ENCODE peak calls at places on chromosomes 5 and 9, in five cellular contexts. One of them, this sample, is unnamed.

GRCh38 chr9:117188394-117188793 is 226.5 kb downstream of the ASTN2 start:
- DNase-seq in head of caudate nucleus: no peak
- DNase-seq in left cardiac atrium: no peak
- DNase-seq in H54: no peak
- DNase-seq in effector memory CD4-positive, alpha-beta T cell: no peak
- DNase-seq in this sample: no peak

GRCh38 chr5:116626272-116626723 is 51.7 kb upstream of the SEMA6A start:
- DNase-seq in H54: no peak
- DNase-seq in left cardiac atrium: peak; percentile 69
- DNase-seq in effector memory CD4-positive, alpha-beta T cell: no peak
- DNase-seq in head of caudate nucleus: peak; percentile 77
- DNase-seq in this sample: peak; percentile 74

GRCh38 chr9:130172858-130173461 is 756 bp downstream of the NCS1 start:
- DNase-seq in head of caudate nucleus: peak; percentile 76
- DNase-seq in effector memory CD4-positive, alpha-beta T cell: peak; percentile 32
- DNase-seq in left cardiac atrium: peak; percentile 55
- DNase-seq in H54: no peak
- DNase-seq in this sample: no peak

GRCh38 chr9:136331556-136332481 is 4.5 kb downstream of the GPSM1 start:
- DNase-seq in H54: no peak
- DNase-seq in effector memory CD4-positive, alpha-beta T cell: no peak
- DNase-seq in head of caudate nucleus: no peak
- DNase-seq in left cardiac atrium: no peak
- DNase-seq in this sample: no peak

GRCh38 chr9:38406476-38407186 is 14.1 kb downstream of the ALDH1B1 start:
- DNase-seq in effector memory CD4-positive, alpha-beta T cell: no peak
- DNase-seq in left cardiac atrium: no peak
- DNase-seq in head of caudate nucleus: no peak
- DNase-seq in H54: no peak
- DNase-seq in this sample: no peak

GRCh38 chr9:4617752-4618151 is 44.3 kb upstream of the PLPP6 start:
- DNase-seq in left cardiac atrium: no peak
- DNase-seq in effector memory CD4-positive, alpha-beta T cell: no peak
- DNase-seq in head of caudate nucleus: no peak
- DNase-seq in H54: no peak
- DNase-seq in this sample: no peak

GRCh38 chr9:20593551-20593950 is 28.7 kb downstream of the MLLT3 start:
- DNase-seq in left cardiac atrium: no peak
- DNase-seq in head of caudate nucleus: peak; percentile 18
- DNase-seq in effector memory CD4-positive, alpha-beta T cell: no peak
- DNase-seq in H54: no peak
- DNase-seq in this sample: no peak

GRCh38 chr9:125522328-125522725 is 184.7 kb downstream of the MAPKAP1 start:
- DNase-seq in left cardiac atrium: no peak
- DNase-seq in H54: no peak
- DNase-seq in effector memory CD4-positive, alpha-beta T cell: no peak
- DNase-seq in head of caudate nucleus: no peak
- DNase-seq in this sample: no peak

GRCh38 chr5:179530069-179530998 is 20.0 kb upstream of the RUFY1 start:
- DNase-seq in effector memory CD4-positive, alpha-beta T cell: peak; percentile 24
- DNase-seq in head of caudate nucleus: peak; percentile 35
- DNase-seq in left cardiac atrium: peak; percentile 79
- DNase-seq in H54: no peak
- DNase-seq in this sample: peak; percentile 68

GRCh38 chr5:137632716-137633115 is 103.2 kb downstream of the KLHL3 start:
- DNase-seq in H54: no peak
- DNase-seq in effector memory CD4-positive, alpha-beta T cell: no peak
- DNase-seq in left cardiac atrium: no peak
- DNase-seq in head of caudate nucleus: no peak
- DNase-seq in this sample: no peak

GRCh38 chr5:101424530-101425175 is 521.6 kb upstream of the ST8SIA4 start:
- DNase-seq in head of caudate nucleus: no peak
- DNase-seq in effector memory CD4-positive, alpha-beta T cell: no peak
- DNase-seq in left cardiac atrium: no peak
- DNase-seq in H54: peak; percentile 0
- DNase-seq in this sample: no peak

GRCh38 chr5:175887463-175887862 is 16.1 kb downstream of the CPLX2 start:
- DNase-seq in effector memory CD4-positive, alpha-beta T cell: no peak
- DNase-seq in head of caudate nucleus: no peak
- DNase-seq in left cardiac atrium: no peak
- DNase-seq in H54: no peak
- DNase-seq in this sample: no peak

GRCh38 chr5:50786073-50786472 is 119.6 kb downstream of the PARP8 start:
- DNase-seq in effector memory CD4-positive, alpha-beta T cell: no peak
- DNase-seq in H54: no peak
- DNase-seq in left cardiac atrium: no peak
- DNase-seq in head of caudate nucleus: no peak
- DNase-seq in this sample: no peak

GRCh38 chr5:97042981-97043380 is 99.4 kb downstream of the LIX1 start:
- DNase-seq in H54: no peak
- DNase-seq in head of caudate nucleus: no peak
- DNase-seq in effector memory CD4-positive, alpha-beta T cell: no peak
- DNase-seq in left cardiac atrium: no peak
- DNase-seq in this sample: no peak

GRCh38 chr5:10199700-10200099 is 50.0 kb downstream of the ATPSCKMT start:
- DNase-seq in effector memory CD4-positive, alpha-beta T cell: no peak
- DNase-seq in left cardiac atrium: no peak
- DNase-seq in head of caudate nucleus: no peak
- DNase-seq in H54: no peak
- DNase-seq in this sample: no peak

GRCh38 chr5:119313876-119314605 is 41.8 kb upstream of the TNFAIP8 start:
- DNase-seq in head of caudate nucleus: no peak
- DNase-seq in left cardiac atrium: no peak
- DNase-seq in effector memory CD4-positive, alpha-beta T cell: no peak
- DNase-seq in H54: no peak
- DNase-seq in this sample: no peak

GRCh38 chr5:111853748-111854147 is 96.8 kb upstream of the NREP start:
- DNase-seq in H54: no peak
- DNase-seq in head of caudate nucleus: no peak
- DNase-seq in left cardiac atrium: no peak
- DNase-seq in effector memory CD4-positive, alpha-beta T cell: no peak
- DNase-seq in this sample: no peak